ENCODE peak calls at places on chromosomes 6 and 20, in seven cellular contexts. X, P, E, Q, K, I and U are unnamed samples.

GRCh38 chr6:130020892-130021483 is 2.6 kb downstream of the L3MBTL3 start:
- DNase-seq in I (peak), Q (peak), K (peak), E (peak), X (peak), P (peak), U (peak)

GRCh38 chr6:141610741-141611140 is 522.0 kb upstream of the GJE1 start:
- DNase-seq in K (no peak), P (no peak), I (no peak), Q (no peak), X (no peak), E (no peak), U (no peak)

GRCh38 chr6:168286116-168286515 is 33.5 kb downstream of the DACT2 start:
- DNase-seq in P (no peak), X (no peak), I (no peak), Q (no peak), K (no peak), E (no peak), U (no peak)

GRCh38 chr6:159941286-159942113 is 27.4 kb upstream of the IGF2R start:
- DNase-seq in E (no peak), Q (peak), P (no peak), K (no peak), I (no peak), X (no peak), U (peak)

GRCh38 chr6:163526356-163526755 is 111.8 kb downstream of the QKI start:
- DNase-seq in E (no peak), Q (no peak), I (no peak), X (no peak), P (no peak), K (no peak), U (no peak)

GRCh38 chr6:139500977-139501376 is 126.5 kb upstream of the CITED2 start:
- DNase-seq in I (no peak), E (no peak), K (no peak), P (no peak), Q (no peak), X (no peak), U (no peak)

GRCh38 chr20:45448250-45448649 is 21.3 kb upstream of the WFDC2 start:
- DNase-seq in K (no peak), I (no peak), P (no peak), Q (no peak), X (no peak), E (no peak), U (no peak)

GRCh38 chr20:11271319-11271718 is 597.5 kb upstream of the JAG1 start:
- DNase-seq in Q (no peak), K (no peak), E (no peak), P (no peak), X (no peak), I (no peak), U (no peak)

GRCh38 chr20:15005300-15005986 is 668.0 kb upstream of the FLRT3 start:
- DNase-seq in E (no peak), I (no peak), P (no peak), X (no peak), K (no peak), Q (no peak), U (no peak)

GRCh38 chr20:16711859-16712258 is 18.0 kb upstream of the SNRPB2 start:
- DNase-seq in X (no peak), Q (no peak), K (no peak), E (no peak), I (no peak), P (no peak), U (no peak)